ENCODE peak calls at places on chromosomes 16 and 17, in eight cellular contexts. N, T, R, I, V, U, Y and H are unnamed samples.

GRCh38 chr17:1031711-1032110 is 34.8 kb downstream of the TIMM22 start:
- DNase-seq in N (no peak), T (peak; percentile 35), R (peak; percentile 80), I (peak; percentile 50), V (peak; percentile 28), U (no peak), Y (peak; percentile 42), H (peak; percentile 36)

GRCh38 chr17:66518677-66519076 is 216.3 kb downstream of the PRKCA start:
- DNase-seq in N (no peak), T (no peak), R (no peak), I (no peak), V (no peak), U (no peak), Y (no peak), H (no peak)

GRCh38 chr16:3534126-3534525 is 33.3 kb downstream of the CLUAP1 start:
- DNase-seq in N (no peak), T (no peak), R (no peak), I (no peak), V (no peak), U (no peak), Y (no peak), H (no peak)

GRCh38 chr17:46841561-46842379 is 9.6 kb upstream of the WNT9B start:
- DNase-seq in N (no peak), T (no peak), R (no peak), I (peak; percentile 40), V (peak; percentile 82), U (no peak), Y (no peak), H (no peak)

GRCh38 chr17:36133629-36134259 is 30.1 kb downstream of the CCL4 start:
- DNase-seq in N (no peak), T (no peak), R (no peak), I (no peak), V (no peak), U (no peak), Y (peak; percentile 66), H (peak; percentile 78)

GRCh38 chr17:57662644-57663308 is 82.3 kb downstream of the CCDC182 start:
- DNase-seq in N (peak; percentile 92), T (peak; percentile 76), R (peak; percentile 96), I (peak; percentile 87), V (peak; percentile 99), U (peak; percentile 86), Y (peak; percentile 90), H (peak; percentile 99)

GRCh38 chr16:29029168-29029994 is 44.5 kb downstream of the LAT start:
- DNase-seq in N (no peak), T (no peak), R (no peak), I (no peak), V (peak; percentile 81), U (peak; percentile 73), Y (peak; percentile 12), H (peak; percentile 94)

GRCh38 chr16:75340715-75341500 is 89.5 kb upstream of the BCAR1 start:
- DNase-seq in N (no peak), T (no peak), R (no peak), I (no peak), V (no peak), U (no peak), Y (no peak), H (peak; percentile 63)

GRCh38 chr17:35748979-35749378 is 4.1 kb downstream of the GAS2L2 start:
- DNase-seq in N (no peak), T (no peak), R (no peak), I (no peak), V (no peak), U (no peak), Y (no peak), H (no peak)

GRCh38 chr17:10055251-10055975 is 143.0 kb downstream of the GAS7 start:
- DNase-seq in N (no peak), T (no peak), R (no peak), I (no peak), V (no peak), U (no peak), Y (no peak), H (no peak)

GRCh38 chr16:54783226-54783625 is 147.4 kb upstream of the IRX5 start:
- DNase-seq in N (no peak), T (no peak), R (no peak), I (no peak), V (no peak), U (no peak), Y (no peak), H (no peak)

GRCh38 chr16:68564367-68564985 is 25.4 kb downstream of the ZFP90 start:
- DNase-seq in N (no peak), T (no peak), R (no peak), I (no peak), V (no peak), U (no peak), Y (no peak), H (peak; percentile 12)

GRCh38 chr17:15954222-15954621 is 9.3 kb downstream of the ADORA2B start:
- DNase-seq in N (no peak), T (no peak), R (no peak), I (no peak), V (no peak), U (peak; percentile 54), Y (no peak), H (peak; percentile 55)

GRCh38 chr17:55723488-55723848 is 804 bp upstream of the TMEM100 start:
- DNase-seq in N (no peak), T (no peak), R (no peak), I (no peak), V (no peak), U (no peak), Y (no peak), H (no peak)

GRCh38 chr17:55722742-55723487 is at the start of gene TMEM100:
- DNase-seq in N (no peak), T (no peak), R (peak; percentile 66), I (no peak), V (peak; percentile 26), U (peak; percentile 63), Y (peak; percentile 25), H (peak; percentile 84)

GRCh38 chr17:55717898-55718735 is 4.5 kb downstream of the TMEM100 start:
- DNase-seq in N (peak; percentile 81), T (peak; percentile 70), R (peak; percentile 89), I (peak; percentile 51), V (peak; percentile 50), U (no peak), Y (peak; percentile 82), H (peak; percentile 79)

GRCh38 chr17:55720917-55721836 is 1.5 kb downstream of the TMEM100 start:
- DNase-seq in N (no peak), T (no peak), R (no peak), I (no peak), V (no peak), U (no peak), Y (no peak), H (no peak)

DNA sequence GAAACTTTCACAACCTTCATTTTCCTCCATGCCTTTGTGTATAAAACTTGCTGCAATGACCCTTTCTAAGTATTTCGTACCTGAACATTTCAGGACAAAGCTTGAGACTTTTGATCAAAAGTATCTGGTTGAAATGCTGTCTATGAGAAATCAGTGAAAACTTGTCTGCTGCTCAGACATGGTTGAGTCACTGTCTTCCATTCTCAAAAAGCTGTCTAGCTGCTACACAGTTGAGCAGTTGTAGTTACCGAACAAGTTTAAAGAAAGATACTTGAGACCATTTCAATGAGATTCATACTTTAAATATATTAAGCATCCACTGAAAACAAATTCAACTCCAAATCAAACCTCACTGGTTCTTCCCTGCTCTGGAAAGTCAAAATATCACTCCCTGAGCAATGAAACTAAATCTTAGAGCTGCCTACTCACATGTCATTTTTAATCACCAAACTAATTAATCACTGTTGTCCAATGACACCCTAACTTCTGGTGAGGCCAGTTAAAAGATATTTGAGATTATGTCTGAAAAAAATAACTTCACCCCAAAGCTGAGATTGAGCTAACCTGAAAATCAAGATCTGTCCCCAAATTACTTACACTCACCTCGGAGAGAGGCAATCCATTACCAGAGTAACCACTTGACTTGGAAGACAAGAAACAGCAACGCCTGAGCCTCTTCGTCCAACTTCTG is 503 bp downstream of the TMEM100 start:
- DNase-seq in N (no peak), T (no peak), R (no peak), I (no peak), V (no peak), U (no peak), Y (no peak), H (peak; percentile 10)
- H3K4me3 ChIP-seq in N (peak overlapping the region; percentile 45), T (no peak overlapping the region), R (peak overlapping the region; percentile 27), I (no peak overlapping the region), V (no peak overlapping the region), U (peak overlapping the region; percentile 24), Y (peak overlapping the region; percentile 14), H (peak overlapping the region; percentile 35)

GRCh38 chr17:40873255-40873654 is 6.2 kb upstream of the KRT12 start:
- DNase-seq in N (no peak), T (no peak), R (no peak), I (no peak), V (no peak), U (no peak), Y (no peak), H (no peak)
- TF ChIP-seq CTCF in N (no peak), T (no peak), R (no peak), I (no peak), V (no peak), U (peak; percentile 21), Y (no peak), H (no peak)

GRCh38 chr17:40553694-40554534 is 11.4 kb downstream of the CCR7 start:
- DNase-seq in N (peak; percentile 25), T (no peak), R (peak; percentile 85), I (no peak), V (peak; percentile 83), U (no peak), Y (peak; percentile 33), H (peak; percentile 62)
- H3K4me3 ChIP-seq in N (no peak overlapping the region), T (no peak overlapping the region), R (no peak overlapping the region), I (no peak overlapping the region), V (peak overlapping the region; percentile 9), U (no peak overlapping the region), Y (no peak overlapping the region), H (no peak overlapping the region)

GRCh38 chr17:79777844-79778503 is at the start of gene CBX2:
- DNase-seq in N (peak; percentile 77), T (peak; percentile 61), R (peak; percentile 80), I (peak; percentile 88), V (peak; percentile 96), U (no peak), Y (peak; percentile 81), H (peak; percentile 49)

GRCh38 chr17:79775635-79776034 is 2.3 kb upstream of the CBX2 start:
- DNase-seq in N (no peak), T (no peak), R (no peak), I (no peak), V (no peak), U (no peak), Y (no peak), H (no peak)

GRCh38 chr17:79776378-79777165 is 1.4 kb upstream of the CBX2 start:
- DNase-seq in N (no peak), T (no peak), R (no peak), I (no peak), V (no peak), U (no peak), Y (no peak), H (no peak)

GRCh38 chr17:79778504-79779087 is 648 bp downstream of the CBX2 start:
- DNase-seq in N (no peak), T (no peak), R (peak; percentile 59), I (no peak), V (peak; percentile 42), U (no peak), Y (peak; percentile 64), H (no peak)

DNA sequence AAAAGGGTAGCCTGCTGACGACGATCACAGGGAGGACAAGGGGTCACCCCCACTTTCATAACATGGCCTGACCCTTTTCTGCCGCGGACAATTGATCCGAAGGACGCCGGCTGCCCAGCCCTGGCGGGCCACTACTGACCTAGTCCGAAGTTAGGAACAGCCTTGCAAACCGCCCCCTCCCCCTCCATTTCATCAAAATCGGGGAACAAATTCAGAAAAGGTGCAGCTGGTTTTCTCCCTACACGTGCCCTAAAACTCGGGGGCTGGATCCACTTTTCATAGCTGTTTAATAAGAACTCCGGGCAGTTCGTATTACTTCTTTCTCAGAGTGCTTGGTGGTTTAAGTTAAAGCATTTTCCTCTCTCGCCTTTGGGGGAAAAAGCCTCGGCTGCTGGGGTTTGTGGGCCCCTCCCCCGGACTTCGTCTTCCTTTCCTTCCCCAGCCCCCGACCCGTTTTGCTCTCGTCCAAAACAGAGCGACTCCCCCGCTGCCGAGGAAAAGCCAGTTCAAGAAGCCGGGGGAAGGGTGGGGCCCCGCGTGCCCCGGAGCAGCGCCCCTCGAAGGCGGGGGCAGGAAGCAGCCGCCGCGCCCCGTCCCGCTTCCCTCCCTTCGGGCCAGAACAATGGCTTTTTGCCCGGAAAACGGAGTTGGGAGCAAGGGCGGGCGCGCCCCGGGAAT is 643 bp upstream of the CBX2 start:
- DNase-seq in N (peak; percentile 29), T (no peak), R (peak; percentile 77), I (peak; percentile 66), V (peak; percentile 31), U (no peak), Y (peak; percentile 71), H (no peak)
- TF ChIP-seq CTCF in N (no peak), T (no peak), R (no peak), I (no peak), V (peak; percentile 69), U (peak; percentile 14), Y (no peak), H (peak; percentile 36)